ENCODE peak calls at places on chromosomes 13 and 19, in seven cellular contexts. K is NAMALWA; V is HFFc6; R is pancreas; J is stimulated activated CD4-positive, alpha-beta T cell treated with anti-CD3 and anti-CD28 coated beads, Interleukin-12 subunit alpha, Interleukin-12 subunit beta, amount 100 ng/mL, for 48 hours; T is activated T-cell treated with anti-CD3 and anti-CD28 coated beads, Interleukin-2, amount 50 U/mL, for 1 hour; X is activated CD4-positive, alpha-beta T cell treated with anti-CD3 and anti-CD28 coated beads, Interleukin-2, amount 50 U/mL, for 1 hour. N is an unnamed sample.

GRCh38 chr13:21074601-21075302 is 13.4 kb upstream of the LATS2 start:
- DNase-seq in V (no peak), R (no peak), X (no peak), K (no peak), J (no peak), T (no peak), N (no peak)

GRCh38 chr13:75492389-75492788 is 10.4 kb upstream of the TBC1D4 start:
- DNase-seq in T (no peak), R (no peak), X (no peak), K (no peak), J (no peak), V (peak), N (no peak)

GRCh38 chr19:3243851-3244700 is 19.6 kb downstream of the CELF5 start:
- DNase-seq in V (peak), T (peak), J (peak), X (peak), K (peak), R (no peak), N (peak)

GRCh38 chr13:80497439-80497838 is 156.5 kb upstream of the SPRY2 start:
- DNase-seq in K (no peak), J (no peak), R (no peak), T (no peak), X (no peak), V (no peak), N (no peak)

GRCh38 chr19:46618670-46619231 is 6.1 kb downstream of the PTGIR start:
- DNase-seq in J (no peak), X (no peak), R (peak), V (no peak), K (no peak), T (no peak), N (no peak)

GRCh38 chr13:113625965-113626661 is 31.9 kb downstream of the ATP4B start:
- DNase-seq in T (no peak), R (peak), V (peak), K (no peak), X (no peak), J (no peak), N (peak)

GRCh38 chr13:27442071-27442647 is 8.2 kb downstream of the MTIF3 start:
- DNase-seq in T (peak), J (peak), K (no peak), X (no peak), R (no peak), V (no peak), N (no peak)

GRCh38 chr13:31749929-31750328 is 10.6 kb downstream of the RXFP2 start:
- DNase-seq in X (no peak), V (peak), J (no peak), R (no peak), K (no peak), T (no peak), N (peak)

GRCh38 chr13:43572601-43573360 is 214.0 kb downstream of the ENOX1 start:
- DNase-seq in J (no peak), T (no peak), V (peak), K (no peak), X (no peak), R (no peak), N (peak)

GRCh38 chr13:109256866-109257760 is 529.3 kb downstream of the IRS2 start:
- DNase-seq in J (no peak), R (no peak), K (no peak), T (no peak), V (peak), X (no peak), N (peak)

GRCh38 chr13:110683203-110683883 is 22.6 kb downstream of the CARS2 start:
- DNase-seq in V (peak), X (no peak), J (no peak), R (no peak), K (peak), T (no peak), N (no peak)

GRCh38 chr13:36125841-36126240 is 5.3 kb downstream of the DCLK1 start:
- DNase-seq in X (no peak), T (no peak), R (no peak), K (no peak), J (no peak), V (no peak), N (no peak)

GRCh38 chr13:113976711-113977684 is 3.1 kb upstream of the C13orf46 start:
- DNase-seq in T (no peak), K (no peak), J (no peak), X (no peak), R (peak), V (peak), N (peak)

GRCh38 chr13:23159205-23159586 is 21.6 kb upstream of the SGCG start:
- DNase-seq in K (peak), J (peak), T (no peak), V (peak), X (no peak), R (no peak), N (peak)

GRCh38 chr13:19782049-19782726 is 557 bp downstream of the PSPC1 start:
- DNase-seq in V (peak), X (peak), K (peak), J (peak), T (peak), R (peak), N (no peak)

GRCh38 chr19:18939922-18940775 is 868 bp downstream of the HOMER3 start:
- DNase-seq in R (no peak), T (peak), J (no peak), X (no peak), V (peak), K (no peak), N (no peak)

GRCh38 chr13:31242935-31243334 is 43.2 kb downstream of the B3GLCT start:
- DNase-seq in V (no peak), K (no peak), X (no peak), T (no peak), J (no peak), R (no peak), N (no peak)

GRCh38 chr19:55406869-55407624 is 541 bp downstream of the UBE2S start:
- DNase-seq in K (peak), J (no peak), X (peak), V (no peak), R (no peak), T (no peak), N (no peak)

GRCh38 chr19:50719566-50719965 is at the start of gene SHANK1:
- DNase-seq in K (no peak), X (no peak), R (no peak), T (no peak), V (no peak), J (no peak), N (no peak)

GRCh38 chr19:10291554-10292205 is 1.9 kb downstream of the ICAM5 start:
- DNase-seq in K (no peak), T (no peak), R (peak), X (no peak), J (no peak), V (no peak), N (no peak)

GRCh38 chr13:100235311-100235901 is 146.5 kb downstream of the PCCA start:
- DNase-seq in K (peak), X (no peak), T (no peak), V (peak), J (no peak), R (no peak), N (peak)

GRCh38 chr13:108026671-108027410 is 188.5 kb downstream of the LIG4 start:
- DNase-seq in J (no peak), V (no peak), X (no peak), T (no peak), R (no peak), K (no peak), N (no peak)

GRCh38 chr19:12953456-12954149 is 3.4 kb downstream of the GADD45GIP1 start:
- DNase-seq in T (no peak), X (no peak), K (no peak), R (no peak), V (no peak), J (no peak), N (no peak)

GRCh38 chr19:7535993-7536685 is 622 bp downstream of the PNPLA6 start:
- DNase-seq in T (no peak), J (no peak), R (no peak), X (no peak), K (no peak), V (no peak), N (no peak)

GRCh38 chr13:112141643-112142400 is 74.9 kb downstream of the SOX1 start:
- DNase-seq in V (no peak), R (peak), K (no peak), J (no peak), X (no peak), T (no peak), N (no peak)

GRCh38 chr19:47227347-47228167 is 3.4 kb downstream of the BBC3 start:
- DNase-seq in X (no peak), R (peak), J (peak), T (peak), K (peak), V (peak), N (peak)

GRCh38 chr19:15432629-15433518 is 14.1 kb upstream of the AKAP8L start:
- DNase-seq in J (peak), X (peak), R (peak), V (peak), K (peak), T (peak), N (peak)

GRCh38 chr19:10557603-10558197 is 8.1 kb downstream of the KRI1 start:
- DNase-seq in J (no peak), X (no peak), T (no peak), K (no peak), V (no peak), R (no peak), N (no peak)

GRCh38 chr19:17739121-17739875 is 12.0 kb upstream of the FCHO1 start:
- DNase-seq in T (no peak), J (no peak), V (no peak), R (no peak), K (peak), X (no peak), N (no peak)

GRCh38 chr19:13301627-13302334 is 151.6 kb downstream of the IER2 start:
- DNase-seq in V (no peak), K (no peak), J (no peak), R (no peak), X (no peak), T (no peak), N (no peak)

GRCh38 chr19:17784201-17785008 is 10.5 kb upstream of the B3GNT3 start:
- DNase-seq in T (peak), K (peak), V (peak), J (peak), R (no peak), X (peak), N (peak)

GRCh38 chr19:49309087-49309486 is 15.9 kb downstream of the SLC6A16 start:
- DNase-seq in R (no peak), X (no peak), K (peak), J (no peak), T (no peak), V (no peak), N (no peak)

GRCh38 chr19:4088975-4089374 is 22.3 kb upstream of the ZBTB7A start:
- DNase-seq in X (peak), T (no peak), R (no peak), K (no peak), V (no peak), J (no peak), N (no peak)

GRCh38 chr13:24033527-24034302 is 126.8 kb upstream of the SPATA13 start:
- DNase-seq in K (no peak), R (no peak), J (no peak), T (no peak), V (peak), X (no peak), N (peak)

GRCh38 chr13:86841264-86841663 is 829.9 kb upstream of the SLITRK5 start:
- DNase-seq in J (no peak), V (no peak), R (no peak), K (no peak), X (no peak), T (no peak), N (no peak)

GRCh38 chr19:44903602-44904425 is 1.8 kb upstream of the APOE start:
- DNase-seq in K (peak), T (peak), V (peak), R (peak), J (peak), X (peak), N (no peak)

GRCh38 chr19:18397242-18398202 is at the start of gene LRRC25:
- DNase-seq in X (no peak), V (no peak), T (no peak), K (peak), J (no peak), R (no peak), N (no peak)

GRCh38 chr19:4914736-4915501 is 5.6 kb downstream of the UHRF1 start:
- DNase-seq in X (peak), V (peak), T (peak), J (peak), K (no peak), R (no peak), N (no peak)